ENCODE peak calls at places on chromosomes 6 and 20, in ten cellular contexts. E is body of pancreas, H is GM13976, C is upper lobe of right lung, J is lower lobe of right lung, Z is astrocyte of the cerebellum, Y is astrocyte of the spinal cord, B is psoas muscle, N is lung, K is mesothelial cell of epicardium. T is an unnamed sample.

GRCh38 chr6:17851001-17851719 is 136.3 kb downstream of the KIF13A start:
- DNase-seq in E (no peak), H (no peak), C (no peak), J (no peak), Z (no peak), Y (peak), B (no peak), N (no peak), K (no peak), T (no peak)

GRCh38 chr20:23622839-23623343 is 14.9 kb downstream of the CST3 start:
- DNase-seq in E (peak), H (no peak), C (no peak), J (peak), Z (peak), Y (peak), B (peak), N (peak), K (no peak), T (peak)

GRCh38 chr20:13449868-13450441 is 188.8 kb downstream of the TASP1 start:
- DNase-seq in E (no peak), H (no peak), C (no peak), J (no peak), Z (no peak), Y (no peak), B (no peak), N (no peak), K (no peak), T (no peak)

GRCh38 chr6:3534599-3534998 is 77.7 kb upstream of the SLC22A23 start:
- DNase-seq in E (no peak), H (no peak), C (no peak), J (no peak), Z (no peak), Y (peak), B (no peak), N (peak), K (no peak), T (no peak)

GRCh38 chr6:129895692-129896091 is 34.6 kb upstream of the TMEM244 start:
- DNase-seq in E (no peak), H (no peak), C (no peak), J (no peak), Z (no peak), Y (peak), B (no peak), N (no peak), K (no peak), T (no peak)

GRCh38 chr6:3748726-3749389 is 2.7 kb downstream of the PXDC1 start:
- DNase-seq in E (no peak), H (no peak), C (peak), J (no peak), Z (no peak), Y (no peak), B (no peak), N (no peak), K (no peak), T (no peak)

GRCh38 chr20:25360631-25361286 is 29.9 kb downstream of the ABHD12 start:
- DNase-seq in E (peak), H (peak), C (no peak), J (no peak), Z (peak), Y (peak), B (no peak), N (no peak), K (peak), T (no peak)

GRCh38 chr20:48689874-48690571 is 137.8 kb downstream of the PREX1 start:
- DNase-seq in E (no peak), H (no peak), C (no peak), J (no peak), Z (no peak), Y (no peak), B (no peak), N (no peak), K (no peak), T (no peak)

GRCh38 chr6:110557226-110557625 is 80.8 kb upstream of the SLC22A16 start:
- DNase-seq in E (no peak), H (no peak), C (no peak), J (no peak), Z (no peak), Y (no peak), B (no peak), N (no peak), K (no peak), T (no peak)

GRCh38 chr6:128118401-128118800 is 217.5 kb upstream of the THEMIS start:
- DNase-seq in E (no peak), H (no peak), C (no peak), J (no peak), Z (peak), Y (peak), B (no peak), N (no peak), K (no peak), T (no peak)

GRCh38 chr6:107636486-107636885 is 146.6 kb downstream of the SOBP start:
- DNase-seq in E (no peak), H (no peak), C (no peak), J (no peak), Z (no peak), Y (no peak), B (no peak), N (no peak), K (no peak), T (no peak)

GRCh38 chr20:2230671-2231488 is 64.9 kb upstream of the TGM3 start:
- DNase-seq in E (no peak), H (no peak), C (no peak), J (no peak), Z (no peak), Y (no peak), B (no peak), N (no peak), K (no peak), T (no peak)

GRCh38 chr20:4067600-4068261 is 52.4 kb upstream of the RNF24 start:
- DNase-seq in E (no peak), H (no peak), C (no peak), J (no peak), Z (no peak), Y (peak), B (no peak), N (no peak), K (no peak), T (no peak)

GRCh38 chr6:117404548-117404947 is 21.2 kb downstream of the ROS1 start:
- DNase-seq in E (no peak), H (no peak), C (no peak), J (no peak), Z (no peak), Y (peak), B (no peak), N (no peak), K (no peak), T (no peak)

GRCh38 chr20:49006446-49006980 is 39.6 kb upstream of the CSE1L start:
- DNase-seq in E (peak), H (no peak), C (no peak), J (no peak), Z (no peak), Y (no peak), B (no peak), N (no peak), K (no peak), T (no peak)

GRCh38 chr6:36071714-36072113 is 44.1 kb downstream of the MAPK14 start:
- DNase-seq in E (no peak), H (no peak), C (no peak), J (no peak), Z (no peak), Y (no peak), B (no peak), N (no peak), K (no peak), T (no peak)

GRCh38 chr6:68572525-68572924 is 62.6 kb upstream of the ADGRB3 start:
- DNase-seq in E (peak), H (peak), C (no peak), J (no peak), Z (peak), Y (peak), B (no peak), N (no peak), K (no peak), T (peak)

GRCh38 chr6:37049990-37050853 is 44.8 kb downstream of the FGD2 start:
- DNase-seq in E (peak), H (peak), C (peak), J (peak), Z (no peak), Y (no peak), B (peak), N (peak), K (no peak), T (no peak)

GRCh38 chr6:108562503-108562993 is 1.8 kb downstream of the FOXO3 start:
- DNase-seq in E (peak), H (no peak), C (peak), J (peak), Z (no peak), Y (peak), B (peak), N (peak), K (peak), T (no peak)

GRCh38 chr6:32196682-32197616 is 4.5 kb upstream of the GPSM3 start:
- DNase-seq in E (no peak), H (peak), C (peak), J (no peak), Z (no peak), Y (peak), B (peak), N (no peak), K (no peak), T (no peak)

GRCh38 chr6:35091353-35092083 is 49.6 kb downstream of the TCP11 start:
- DNase-seq in E (no peak), H (no peak), C (no peak), J (no peak), Z (no peak), Y (no peak), B (no peak), N (no peak), K (no peak), T (no peak)

GRCh38 chr6:63537126-63537958 is 34.9 kb upstream of the LOC128125822 start:
- DNase-seq in E (no peak), H (no peak), C (no peak), J (no peak), Z (peak), Y (no peak), B (no peak), N (no peak), K (no peak), T (no peak)

GRCh38 chr6:30844118-30844535 is 40.2 kb upstream of the DDR1 start:
- DNase-seq in E (no peak), H (no peak), C (no peak), J (no peak), Z (no peak), Y (no peak), B (no peak), N (no peak), K (no peak), T (no peak)

GRCh38 chr6:156652231-156652750 is 124.9 kb upstream of the ARID1B start:
- DNase-seq in E (no peak), H (peak), C (no peak), J (no peak), Z (no peak), Y (no peak), B (no peak), N (no peak), K (no peak), T (no peak)

GRCh38 chr20:45061244-45061643 is 39.7 kb downstream of the KCNS1 start:
- DNase-seq in E (no peak), H (no peak), C (no peak), J (no peak), Z (peak), Y (peak), B (no peak), N (no peak), K (no peak), T (peak)

GRCh38 chr6:71349976-71350615 is 61.5 kb downstream of the OGFRL1 start:
- DNase-seq in E (no peak), H (no peak), C (no peak), J (no peak), Z (peak), Y (peak), B (no peak), N (no peak), K (no peak), T (no peak)

GRCh38 chr6:90428514-90428913 is 131.9 kb upstream of the BACH2 start:
- DNase-seq in E (no peak), H (no peak), C (no peak), J (no peak), Z (no peak), Y (no peak), B (no peak), N (no peak), K (no peak), T (no peak)

GRCh38 chr6:88493717-88494116 is 327.6 kb upstream of the CNR1 start:
- DNase-seq in E (no peak), H (peak), C (no peak), J (no peak), Z (no peak), Y (no peak), B (no peak), N (no peak), K (no peak), T (no peak)

GRCh38 chr6:88494401-88495140 is 328.4 kb upstream of the CNR1 start:
- DNase-seq in E (no peak), H (peak), C (no peak), J (no peak), Z (no peak), Y (no peak), B (no peak), N (no peak), K (no peak), T (no peak)

GRCh38 chr6:88492241-88492640 is 326.1 kb upstream of the CNR1 start:
- DNase-seq in E (no peak), H (no peak), C (no peak), J (no peak), Z (no peak), Y (no peak), B (no peak), N (no peak), K (no peak), T (no peak)

GRCh38 chr6:88491266-88491665 is 325.1 kb upstream of the CNR1 start:
- DNase-seq in E (no peak), H (no peak), C (no peak), J (no peak), Z (no peak), Y (no peak), B (no peak), N (no peak), K (no peak), T (no peak)

DNA sequence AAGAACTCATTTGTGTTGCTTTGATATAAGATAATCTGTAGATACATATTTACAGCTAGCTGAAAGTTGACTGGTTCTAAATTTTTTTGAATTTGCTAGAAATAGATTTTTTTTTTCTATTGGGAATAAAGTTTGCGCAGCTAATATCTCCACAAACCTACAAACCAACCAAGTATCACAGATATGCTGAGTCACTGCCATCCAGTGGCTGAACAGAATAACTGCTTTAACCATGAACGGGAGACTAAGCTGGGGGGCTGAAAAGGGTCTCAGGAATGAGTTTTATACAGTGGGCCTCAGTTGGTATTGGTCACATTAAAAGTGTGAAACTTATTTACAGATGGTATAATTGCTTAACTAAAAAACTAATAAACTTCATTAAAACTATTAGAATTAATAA is 326.7 kb upstream of the CNR1 start:
- DNase-seq in E (no peak), H (no peak), C (no peak), J (no peak), Z (peak), Y (peak), B (no peak), N (no peak), K (no peak), T (no peak)
- TF ChIP-seq CTCF in E (no peak), H (peak), C (peak), J (peak), Z (peak), Y (peak), B (no peak), N (peak), K (no peak), T (peak)

GRCh38 chr6:168201383-168201782 is 118.2 kb downstream of the DACT2 start:
- DNase-seq in E (peak), H (no peak), C (peak), J (no peak), Z (no peak), Y (no peak), B (no peak), N (no peak), K (no peak), T (no peak)
- TF ChIP-seq CTCF in E (peak), H (no peak), C (peak), J (no peak), Z (no peak), Y (no peak), B (no peak), N (no peak), K (no peak), T (peak)

GRCh38 chr20:50728486-50728980 is 2.8 kb upstream of the PARD6B start:
- DNase-seq in E (no peak), H (no peak), C (no peak), J (no peak), Z (no peak), Y (no peak), B (no peak), N (no peak), K (peak), T (no peak)
- TF ChIP-seq CTCF in E (no peak), H (no peak), C (no peak), J (no peak), Z (no peak), Y (no peak), B (no peak), N (no peak), K (no peak), T (no peak)

GRCh38 chr6:34064675-34065074 is 81.2 kb downstream of the GRM4 start:
- DNase-seq in E (no peak), H (no peak), C (no peak), J (no peak), Z (no peak), Y (no peak), B (no peak), N (no peak), K (no peak), T (no peak)

GRCh38 chr6:34066772-34067770 is 78.8 kb downstream of the GRM4 start:
- DNase-seq in E (no peak), H (no peak), C (no peak), J (no peak), Z (no peak), Y (no peak), B (no peak), N (no peak), K (no peak), T (no peak)

GRCh38 chr6:34066284-34066571 is 79.7 kb downstream of the GRM4 start:
- DNase-seq in E (no peak), H (no peak), C (no peak), J (no peak), Z (no peak), Y (no peak), B (no peak), N (no peak), K (no peak), T (no peak)

GRCh38 chr6:34063641-34064040 is 82.2 kb downstream of the GRM4 start:
- DNase-seq in E (no peak), H (no peak), C (no peak), J (no peak), Z (no peak), Y (no peak), B (no peak), N (no peak), K (no peak), T (no peak)

GRCh38 chr6:34065470-34066283 is 80.2 kb downstream of the GRM4 start:
- DNase-seq in E (no peak), H (no peak), C (no peak), J (no peak), Z (no peak), Y (no peak), B (no peak), N (no peak), K (no peak), T (no peak)
- TF ChIP-seq CTCF in E (no peak), H (no peak), C (no peak), J (no peak), Z (no peak), Y (no peak), B (no peak), N (no peak), K (no peak), T (no peak)

DNA sequence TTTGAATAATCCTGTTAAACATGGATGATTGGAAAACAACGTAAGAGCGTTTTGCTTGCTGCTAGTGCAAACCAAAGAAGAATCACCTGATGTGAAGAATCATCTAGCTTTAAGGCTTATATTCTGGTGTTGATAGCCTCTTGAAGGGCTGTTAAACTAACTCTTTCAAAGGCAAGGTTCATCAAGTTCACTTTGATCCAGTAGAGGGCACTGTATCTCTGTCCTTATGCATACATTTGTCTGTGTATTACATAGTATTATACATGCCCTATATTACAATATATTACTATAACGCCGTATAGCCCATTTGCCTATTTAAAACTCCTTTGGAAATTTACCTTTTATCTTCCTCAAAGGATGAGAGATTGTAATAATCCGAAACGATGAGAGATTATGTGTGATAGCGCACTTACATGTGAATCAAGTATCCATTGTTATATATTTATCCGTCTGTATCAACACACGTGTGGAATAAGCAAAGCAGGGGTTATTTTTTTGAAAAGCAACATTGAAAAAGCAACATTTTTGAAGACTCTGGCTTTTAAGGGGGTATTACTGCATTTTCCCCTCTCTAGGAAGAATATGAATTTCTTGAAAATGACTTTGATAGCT is 50.8 kb upstream of the NRN1 start:
- DNase-seq in E (peak), H (peak), C (no peak), J (no peak), Z (peak), Y (peak), B (no peak), N (no peak), K (no peak), T (peak)
- TF ChIP-seq CTCF in E (peak), H (peak), C (peak), J (peak), Z (peak), Y (peak), B (peak), N (peak), K (peak), T (peak)

GRCh38 chr6:45500924-45501816 is 123.4 kb upstream of the SUPT3H start:
- DNase-seq in E (no peak), H (no peak), C (no peak), J (no peak), Z (no peak), Y (no peak), B (no peak), N (no peak), K (no peak), T (no peak)
- TF ChIP-seq CTCF in E (no peak), H (no peak), C (no peak), J (no peak), Z (peak), Y (peak), B (no peak), N (no peak), K (peak), T (peak)

GRCh38 chr6:4786936-4787504 is 10.8 kb downstream of the CDYL start:
- DNase-seq in E (no peak), H (no peak), C (no peak), J (no peak), Z (no peak), Y (no peak), B (no peak), N (no peak), K (no peak), T (no peak)

GRCh38 chr6:4788482-4788881 is 12.3 kb downstream of the CDYL start:
- DNase-seq in E (no peak), H (no peak), C (no peak), J (no peak), Z (no peak), Y (no peak), B (no peak), N (no peak), K (no peak), T (no peak)

GRCh38 chr6:4791174-4791573 is 15.0 kb downstream of the CDYL start:
- DNase-seq in E (no peak), H (no peak), C (no peak), J (no peak), Z (no peak), Y (no peak), B (no peak), N (no peak), K (no peak), T (no peak)

GRCh38 chr6:4790158-4790899 is 14.1 kb downstream of the CDYL start:
- DNase-seq in E (no peak), H (no peak), C (no peak), J (no peak), Z (no peak), Y (no peak), B (no peak), N (no peak), K (no peak), T (no peak)

GRCh38 chr6:4788953-4789584 is 12.9 kb downstream of the CDYL start:
- DNase-seq in E (no peak), H (peak), C (no peak), J (no peak), Z (no peak), Y (no peak), B (no peak), N (no peak), K (no peak), T (no peak)
- TF ChIP-seq CTCF in E (no peak), H (peak), C (no peak), J (no peak), Z (no peak), Y (no peak), B (no peak), N (no peak), K (no peak), T (peak)